ENCODE peak calls at places on chromosomes 7 and 10, in eight cellular contexts. G is IMR-90, V is transverse colon, O is sigmoid colon, L is ovary, W is body of pancreas, Q is Peyer's patch, X is prostate gland. H is an unnamed sample. For H3K27me3, the result is how much of the 10 kb centered on the place peaks cover.

GRCh38 chr10:25417611-25418010 is 242.8 kb downstream of the GPR158 start:
- DNase-seq in X (no peak), G (no peak), Q (no peak), V (no peak), W (no peak), L (no peak), O (no peak), H (no peak)

GRCh38 chr7:47640215-47640739 is 58.4 kb upstream of the TNS3 start:
- DNase-seq in O (no peak), V (no peak), G (no peak), X (no peak), W (no peak), Q (no peak), L (no peak), H (no peak)

GRCh38 chr10:101968910-101969321 is 87.1 kb downstream of the ARMH3 start:
- DNase-seq in X (no peak), Q (no peak), O (no peak), G (no peak), W (no peak), V (no peak), L (no peak), H (no peak)

GRCh38 chr7:7944619-7945282 is 23.8 kb upstream of the GLCCI1 start:
- DNase-seq in X (no peak), V (peak), Q (peak), L (no peak), G (no peak), O (no peak), W (no peak), H (peak)

GRCh38 chr7:45890902-45891461 is 2.7 kb downstream of the IGFBP1 start:
- DNase-seq in Q (no peak), W (no peak), O (no peak), X (no peak), G (peak), V (no peak), L (no peak), H (no peak)

GRCh38 chr7:26368542-26368941 is 76.9 kb downstream of the SNX10 start:
- DNase-seq in Q (no peak), L (no peak), X (no peak), G (peak), O (no peak), V (no peak), W (no peak), H (no peak)

GRCh38 chr10:452512-453504 is 236.7 kb downstream of the DIP2C start:
- DNase-seq in X (no peak), Q (no peak), G (no peak), L (no peak), V (no peak), O (peak), W (no peak), H (peak)

GRCh38 chr10:102660891-102661613 is 16.8 kb downstream of the TRIM8 start:
- DNase-seq in Q (peak), O (peak), V (peak), X (no peak), G (peak), W (peak), L (peak), H (peak)

GRCh38 chr7:117809958-117810357 is 63.3 kb downstream of the CTTNBP2 start:
- DNase-seq in G (peak), W (peak), V (no peak), Q (no peak), L (no peak), X (no peak), O (no peak), H (no peak)

DNA sequence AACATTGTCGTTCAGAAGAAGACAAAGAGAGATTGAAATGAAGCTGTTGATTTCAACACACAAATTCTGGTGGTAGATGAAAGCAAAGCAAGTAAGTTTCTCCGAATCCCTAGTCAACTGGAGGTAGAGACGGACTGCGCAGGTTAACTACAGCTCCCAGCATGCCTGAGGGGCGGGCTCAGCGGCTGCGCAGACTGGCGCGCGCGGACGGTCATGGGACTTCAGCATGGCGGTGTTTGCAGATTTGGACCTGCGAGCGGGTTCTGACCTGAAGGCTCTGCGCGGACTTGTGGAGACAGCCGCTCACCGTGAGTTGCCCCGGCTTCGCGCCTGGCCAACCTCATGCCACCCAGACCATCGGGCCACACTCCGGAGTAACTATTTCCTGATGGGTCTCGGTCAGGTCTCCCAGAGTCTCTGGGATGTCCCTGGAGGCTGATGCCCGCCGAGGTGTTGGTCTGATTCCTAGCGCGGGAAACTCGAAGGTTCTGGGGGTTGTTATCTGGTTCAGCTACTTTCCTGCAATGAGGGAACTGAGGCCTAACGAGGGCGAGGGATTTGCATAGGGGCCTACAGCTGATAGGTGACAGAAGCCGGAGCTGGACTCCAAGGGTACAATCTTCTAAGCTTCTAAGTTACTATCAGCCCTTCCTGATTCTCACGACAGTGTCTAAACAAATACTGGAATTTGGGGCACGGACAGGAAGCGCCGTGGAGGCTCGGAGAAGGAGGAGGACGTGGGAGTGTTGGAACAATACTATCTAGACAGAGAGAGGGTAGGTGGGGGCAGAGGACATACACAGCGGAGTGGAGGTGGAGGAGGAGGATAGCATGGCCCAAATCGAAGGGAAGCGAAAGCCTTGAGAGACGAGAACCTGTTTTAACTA is at the start of gene RPP30:
- DNase-seq in V (peak), G (peak), L (peak), O (peak), Q (peak), W (peak), X (peak), H (peak)
- TF ChIP-seq POLR2A in V (peak), G (no peak), L (peak), O (peak), Q (peak), W (peak), X (peak), H (no peak)

DNA sequence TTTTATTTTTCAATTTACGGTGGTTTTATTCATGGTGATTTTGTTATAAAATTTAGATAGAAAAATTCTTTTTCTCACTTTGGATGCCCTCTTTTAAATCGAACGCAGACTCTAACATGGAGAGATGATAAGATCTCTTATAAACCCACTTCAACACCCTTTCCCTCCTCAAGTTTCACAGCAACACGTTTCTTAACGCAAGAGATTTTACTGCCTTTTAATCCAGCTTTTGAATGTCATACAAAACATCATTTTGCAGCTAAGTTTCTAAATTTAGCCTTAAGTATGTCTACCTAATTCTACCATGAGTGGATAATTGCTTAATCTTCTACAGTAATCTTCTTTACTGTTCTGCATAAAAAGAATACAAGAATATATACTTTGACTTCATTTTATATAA is 70.0 kb downstream of the SEMA3C start:
- DNase-seq in X (no peak), V (no peak), Q (no peak), G (no peak), O (no peak), L (no peak), W (no peak), H (no peak)
- H3K4me3 ChIP-seq in X (no peak), V (no peak), Q (no peak), G (no peak), O (no peak), L (no peak), W (no peak), H (no peak)

DNA sequence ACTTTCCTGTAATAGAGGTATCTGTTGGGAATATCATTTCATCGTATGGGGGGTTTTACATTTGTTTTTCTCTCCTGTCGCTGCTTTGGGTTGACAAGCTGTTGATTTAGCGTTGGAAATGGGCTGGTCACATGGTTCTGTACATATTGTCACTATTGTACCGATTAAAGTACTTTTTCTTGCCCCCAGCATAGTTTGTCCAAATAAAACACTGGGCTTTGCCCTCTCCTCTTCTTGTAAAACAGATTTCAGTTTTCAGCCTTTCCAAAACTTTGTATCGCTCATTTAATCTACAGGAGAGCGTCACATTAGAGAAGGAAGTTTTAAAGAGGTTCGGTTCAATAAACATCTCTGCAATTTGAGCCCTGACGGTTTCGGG is 4.0 kb downstream of the BMI1 start:
- DNase-seq in Q (no peak), X (no peak), V (no peak), L (no peak), G (no peak), W (no peak), O (no peak), H (no peak)
- H3K27me3 ChIP-seq in Q (under half), X (under half), V (under half), L (under half), G (under half), W (under half), O (under half), H (under half)

GRCh38 chr7:101674439-101674838 is 45.3 kb upstream of the MYL10 start:
- DNase-seq in Q (no peak), G (no peak), X (no peak), O (no peak), L (no peak), W (no peak), V (no peak), H (no peak)
- TF ChIP-seq POLR2A in Q (no peak), G (no peak), X (no peak), O (no peak), L (no peak), W (no peak), V (no peak), H (no peak)

GRCh38 chr10:93541402-93542357 is 24.8 kb upstream of the FFAR4 start:
- DNase-seq in X (no peak), O (peak), G (peak), Q (no peak), W (peak), L (peak), V (peak), H (no peak)

GRCh38 chr10:93547522-93547921 is 18.9 kb upstream of the FFAR4 start:
- DNase-seq in X (no peak), Q (no peak), G (no peak), V (no peak), W (no peak), O (no peak), L (no peak), H (no peak)

GRCh38 chr10:93542358-93542791 is 24.1 kb upstream of the FFAR4 start:
- DNase-seq in V (peak), L (peak), G (peak), Q (no peak), O (no peak), X (no peak), W (peak), H (no peak)
- H3K4me3 ChIP-seq in V (no peak), L (no peak), G (peak), Q (no peak), O (no peak), X (no peak), W (no peak), H (no peak)

H was measured in spleen.